ENCODE peak calls at places on chromosomes 1 and 21, in seven cellular contexts. Z is IMR-90, N is trophoblast cell, F is neuronal stem cell, X is mesendoderm, E is H1, A is mesenchymal stem cell. H is an unnamed sample.

GRCh38 chr1:32988665-32989064 is 24.1 kb upstream of the RNF19B start:
- DNase-seq in A (peak), X (no peak), E (no peak), N (no peak), F (no peak), Z (peak), H (no peak)

GRCh38 chr1:4023678-4024077 is 123.6 kb upstream of the C1orf174 start:
- DNase-seq in Z (no peak), E (no peak), F (no peak), X (no peak), A (no peak), N (no peak), H (no peak)

GRCh38 chr1:30601316-30602085 is 121.9 kb downstream of the MATN1 start:
- DNase-seq in Z (no peak), X (peak), N (no peak), A (no peak), E (no peak), F (no peak), H (no peak)

GRCh38 chr1:7614576-7615074 is 156.5 kb upstream of the VAMP3 start:
- DNase-seq in X (no peak), N (no peak), F (no peak), A (no peak), E (no peak), Z (no peak), H (no peak)

GRCh38 chr1:183783342-183783741 is 21.6 kb upstream of the RGL1 start:
- DNase-seq in E (no peak), F (no peak), Z (peak), X (no peak), A (peak), N (no peak), H (no peak)

GRCh38 chr1:200891774-200892157 is 2.9 kb upstream of the INAVA start:
- DNase-seq in Z (no peak), X (peak), E (peak), A (no peak), F (peak), N (peak), H (peak)

GRCh38 chr1:31753623-31754349 is 10.4 kb downstream of the ADGRB2 start:
- DNase-seq in N (no peak), E (no peak), A (no peak), X (no peak), F (no peak), Z (peak), H (no peak)

GRCh38 chr1:46613661-46614603 is 2.7 kb downstream of the MOB3C start:
- DNase-seq in F (peak), X (peak), N (no peak), Z (peak), A (peak), E (peak), H (peak)

GRCh38 chr1:193540511-193540910 is 354.1 kb upstream of the B3GALT2 start:
- DNase-seq in X (peak), N (no peak), E (no peak), A (no peak), Z (no peak), F (no peak), H (no peak)

GRCh38 chr21:45405271-45405818 is 380 bp downstream of the COL18A1 start:
- DNase-seq in F (no peak), N (no peak), Z (peak), A (peak), X (no peak), E (no peak), H (no peak)

GRCh38 chr21:25557170-25557569 is 50.1 kb downstream of the MRPL39 start:
- DNase-seq in F (no peak), N (no peak), A (no peak), Z (peak), X (no peak), E (no peak), H (no peak)

GRCh38 chr1:24743404-24744211 is 1.6 kb upstream of the CLIC4 start:
- DNase-seq in A (peak), Z (peak), N (peak), X (peak), F (no peak), E (no peak), H (peak)

GRCh38 chr1:116373451-116374339 is 651 bp downstream of the ATP1A1 start:
- DNase-seq in N (peak), A (peak), X (peak), Z (peak), F (peak), E (peak), H (peak)

GRCh38 chr1:202964755-202965440 is 2.2 kb downstream of the CYB5R1 start:
- DNase-seq in N (peak), F (no peak), X (peak), E (no peak), Z (peak), A (peak), H (no peak)

GRCh38 chr1:167057297-167057688 is 32.9 kb downstream of the GPA33 start:
- DNase-seq in N (peak), F (peak), X (peak), Z (peak), A (no peak), E (no peak), H (peak)

GRCh38 chr21:38460171-38460742 is 38.0 kb downstream of the ERG start:
- DNase-seq in A (peak), Z (peak), N (no peak), F (no peak), X (no peak), E (no peak), H (no peak)

GRCh38 chr1:192485692-192486436 is 89.7 kb upstream of the RGS1 start:
- DNase-seq in X (no peak), Z (peak), F (no peak), N (no peak), A (peak), E (no peak), H (no peak)

GRCh38 chr1:246750752-246751151 is 26.5 kb downstream of the SCCPDH start:
- DNase-seq in X (no peak), E (no peak), A (no peak), N (no peak), F (no peak), Z (no peak), H (no peak)

GRCh38 chr1:227959325-227959860 is 11.7 kb upstream of the WNT9A start:
- DNase-seq in A (no peak), N (no peak), E (no peak), Z (no peak), F (no peak), X (no peak), H (peak)

GRCh38 chr21:21682172-21682571 is 684.0 kb downstream of the NCAM2 start:
- DNase-seq in Z (peak), N (no peak), A (no peak), X (peak), E (no peak), F (no peak), H (no peak)

GRCh38 chr1:55589656-55590297 is 374.6 kb upstream of the USP24 start:
- DNase-seq in A (no peak), F (no peak), E (no peak), X (no peak), Z (no peak), N (no peak), H (no peak)

GRCh38 chr1:199202331-199202730 is 563.5 kb downstream of the PTPRC start:
- DNase-seq in N (no peak), X (no peak), F (no peak), A (no peak), Z (no peak), E (no peak), H (no peak)

GRCh38 chr1:152983234-152983633 is 647 bp upstream of the SPRR1A start:
- DNase-seq in A (no peak), Z (no peak), F (no peak), N (no peak), X (no peak), E (no peak), H (no peak)

GRCh38 chr1:21680918-21681317 is 11.8 kb upstream of the RAP1GAP start:
- DNase-seq in X (no peak), Z (peak), A (no peak), F (no peak), N (peak), E (peak), H (no peak)

GRCh38 chr21:29406385-29406784 is 107.7 kb downstream of the BACH1 start:
- DNase-seq in F (no peak), E (no peak), X (no peak), A (no peak), Z (no peak), N (no peak), H (no peak)

GRCh38 chr1:246448373-246448772 is 58.7 kb downstream of the SMYD3 start:
- DNase-seq in N (peak), Z (no peak), A (no peak), F (no peak), E (no peak), X (no peak), H (no peak)

GRCh38 chr1:61149010-61149860 is 66.9 kb downstream of the NFIA start:
- DNase-seq in N (peak), X (no peak), F (no peak), E (no peak), A (no peak), Z (no peak), H (no peak)

GRCh38 chr1:118247593-118247992 is 62.6 kb upstream of the SPAG17 start:
- DNase-seq in E (no peak), X (peak), Z (peak), F (no peak), N (no peak), A (peak), H (peak)

GRCh38 chr1:64505232-64505943 is 35.5 kb downstream of the CACHD1 start:
- DNase-seq in A (no peak), F (peak), Z (no peak), N (no peak), E (peak), X (peak), H (peak)

GRCh38 chr1:239739919-239740318 is 351.8 kb upstream of the FMN2 start:
- DNase-seq in X (no peak), N (no peak), F (no peak), Z (no peak), A (no peak), E (no peak), H (no peak)
- H3K4ac ChIP-seq in X (no peak), N (no peak), F (no peak), Z (no peak), A (no peak), E (no peak), H (no peak)

GRCh38 chr1:78718566-78718965 is 68.9 kb downstream of the IFI44 start:
- DNase-seq in X (peak), F (no peak), Z (peak), N (no peak), A (peak), E (no peak), H (no peak)
- H3K4ac ChIP-seq in X (no peak), F (no peak), Z (no peak), N (no peak), A (no peak), E (no peak), H (no peak)

GRCh38 chr1:211685823-211686222 is 10.4 kb upstream of the NEK2 start:
- DNase-seq in A (no peak), Z (no peak), X (no peak), N (no peak), E (no peak), F (no peak), H (no peak)

GRCh38 chr1:211680752-211681327 is 5.4 kb upstream of the NEK2 start:
- DNase-seq in F (peak), N (peak), X (peak), Z (peak), E (no peak), A (peak), H (no peak)

GRCh38 chr1:211684791-211685190 is 9.4 kb upstream of the NEK2 start:
- DNase-seq in N (no peak), A (peak), X (no peak), F (no peak), Z (peak), E (no peak), H (no peak)

GRCh38 chr1:211684331-211684730 is 8.9 kb upstream of the NEK2 start:
- DNase-seq in Z (no peak), A (no peak), X (no peak), E (no peak), N (no peak), F (no peak), H (no peak)

GRCh38 chr1:211683396-211684297 is 8.2 kb upstream of the NEK2 start:
- DNase-seq in A (no peak), N (no peak), F (no peak), E (no peak), Z (no peak), X (no peak), H (no peak)
- H3K4ac ChIP-seq in A (no peak), N (no peak), F (no peak), E (no peak), Z (no peak), X (no peak), H (no peak)

GRCh38 chr1:2783435-2784397 is 17.8 kb downstream of the TTC34 start:
- DNase-seq in A (no peak), F (no peak), X (no peak), N (no peak), E (no peak), Z (no peak), H (no peak)

GRCh38 chr1:2784854-2785630 is 16.5 kb downstream of the TTC34 start:
- DNase-seq in A (no peak), N (no peak), E (no peak), X (no peak), F (no peak), Z (no peak), H (no peak)

GRCh38 chr1:2786329-2787162 is 14.9 kb downstream of the TTC34 start:
- DNase-seq in X (peak), N (no peak), Z (no peak), A (no peak), E (peak), F (peak), H (no peak)

GRCh38 chr1:2787163-2787911 is 14.2 kb downstream of the TTC34 start:
- DNase-seq in E (no peak), Z (no peak), A (no peak), X (no peak), F (no peak), N (no peak), H (no peak)

DNA sequence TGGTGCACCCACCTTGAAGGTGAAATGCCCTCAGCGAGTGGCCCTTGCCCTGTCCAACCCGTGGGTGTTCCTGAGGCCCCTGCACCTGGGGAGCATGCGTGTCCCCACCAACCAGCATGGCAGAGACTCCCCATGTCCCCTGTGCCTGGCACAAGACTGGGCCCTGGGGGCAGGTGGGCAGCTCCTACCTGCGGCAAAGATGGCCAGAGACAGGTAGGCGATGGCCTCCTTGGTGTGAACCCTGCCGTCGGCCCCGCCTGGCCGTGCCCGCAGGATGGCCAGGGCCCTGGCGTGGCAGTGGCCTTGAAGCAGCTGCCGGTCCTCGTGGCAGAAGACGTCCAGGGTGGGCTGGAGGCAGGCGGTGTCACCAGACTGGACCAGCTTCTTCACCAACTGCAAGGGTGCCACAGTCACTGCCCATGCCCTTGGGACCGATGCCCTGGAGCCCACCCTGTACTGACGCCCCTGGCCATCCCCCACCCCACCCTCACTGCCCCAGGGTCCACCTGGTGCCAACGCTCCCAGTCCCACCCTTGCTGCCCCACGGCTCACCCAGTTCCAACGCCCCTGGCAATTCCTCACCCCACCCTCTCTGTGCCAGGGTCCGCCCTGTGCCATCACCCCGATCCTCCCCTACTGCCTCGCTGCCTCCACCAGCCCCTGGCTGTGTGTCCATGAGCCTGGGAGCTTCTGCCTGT is 15.7 kb downstream of the TTC34 start:
- DNase-seq in F (no peak), N (no peak), X (no peak), Z (no peak), E (no peak), A (no peak), H (no peak)
- H3K4ac ChIP-seq in F (peak), N (no peak), X (no peak), Z (no peak), E (no peak), A (no peak), H (no peak)

GRCh38 chr1:18854331-18855025 is 5.0 kb downstream of the TAS1R2 start:
- DNase-seq in A (no peak), N (no peak), F (no peak), X (no peak), E (no peak), Z (no peak), H (no peak)

GRCh38 chr1:18852501-18852900 is 7.0 kb downstream of the TAS1R2 start:
- DNase-seq in A (no peak), N (no peak), F (no peak), E (no peak), X (no peak), Z (no peak), H (no peak)

GRCh38 chr1:18856435-18856834 is 3.0 kb downstream of the TAS1R2 start:
- DNase-seq in Z (no peak), X (no peak), F (no peak), E (no peak), A (no peak), N (no peak), H (no peak)

GRCh38 chr1:18858070-18858688 is 1.3 kb downstream of the TAS1R2 start:
- DNase-seq in X (no peak), N (no peak), A (no peak), F (no peak), Z (no peak), E (no peak), H (no peak)

DNA sequence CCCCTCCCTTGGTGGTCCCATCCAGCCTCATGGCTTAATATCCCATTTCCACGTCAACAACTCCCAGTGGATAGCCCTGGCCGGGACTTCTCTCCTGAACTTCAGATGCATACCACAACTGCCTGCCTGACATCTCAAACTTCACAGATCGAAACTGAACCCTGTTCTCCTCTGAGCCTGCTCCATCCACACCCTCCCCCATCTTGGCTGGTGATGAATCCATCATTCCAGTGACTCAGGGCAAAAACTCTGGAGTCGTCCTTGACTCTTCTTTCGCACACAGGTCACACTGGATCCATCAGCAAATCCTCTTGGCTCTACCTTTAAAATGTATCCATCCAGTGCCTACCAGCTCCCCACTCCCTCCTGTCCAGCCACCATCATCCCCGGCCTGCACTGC is 3.9 kb downstream of the TAS1R2 start:
- DNase-seq in Z (no peak), E (no peak), X (no peak), F (no peak), N (no peak), A (no peak), H (no peak)
- H3K4ac ChIP-seq in Z (no peak), E (no peak), X (no peak), F (no peak), N (no peak), A (no peak), H (no peak)

DNA sequence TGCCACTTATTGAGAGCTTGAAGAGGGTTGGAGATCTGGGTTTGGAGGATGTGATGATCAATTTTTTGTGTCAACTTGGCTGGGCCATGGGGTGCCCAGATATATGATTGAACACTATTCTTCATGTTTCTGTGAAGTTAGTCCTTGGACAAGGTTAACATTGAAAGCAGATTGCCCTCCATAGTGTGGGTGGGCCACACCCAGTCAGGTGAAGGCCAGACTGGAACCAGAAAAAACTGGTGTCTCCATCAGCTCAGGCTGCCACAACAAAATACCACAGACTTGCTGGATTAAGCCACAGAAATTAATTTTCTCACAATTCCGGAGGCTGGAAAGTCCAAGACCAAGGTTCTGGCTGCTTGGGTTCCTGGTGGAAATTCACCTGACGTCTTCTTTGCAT is 7.5 kb downstream of the CLDN14 start:
- DNase-seq in X (no peak), A (no peak), E (no peak), Z (no peak), N (no peak), F (no peak), H (no peak)
- H3K4ac ChIP-seq in X (no peak), A (no peak), E (no peak), Z (no peak), N (no peak), F (no peak), H (no peak)

DNA sequence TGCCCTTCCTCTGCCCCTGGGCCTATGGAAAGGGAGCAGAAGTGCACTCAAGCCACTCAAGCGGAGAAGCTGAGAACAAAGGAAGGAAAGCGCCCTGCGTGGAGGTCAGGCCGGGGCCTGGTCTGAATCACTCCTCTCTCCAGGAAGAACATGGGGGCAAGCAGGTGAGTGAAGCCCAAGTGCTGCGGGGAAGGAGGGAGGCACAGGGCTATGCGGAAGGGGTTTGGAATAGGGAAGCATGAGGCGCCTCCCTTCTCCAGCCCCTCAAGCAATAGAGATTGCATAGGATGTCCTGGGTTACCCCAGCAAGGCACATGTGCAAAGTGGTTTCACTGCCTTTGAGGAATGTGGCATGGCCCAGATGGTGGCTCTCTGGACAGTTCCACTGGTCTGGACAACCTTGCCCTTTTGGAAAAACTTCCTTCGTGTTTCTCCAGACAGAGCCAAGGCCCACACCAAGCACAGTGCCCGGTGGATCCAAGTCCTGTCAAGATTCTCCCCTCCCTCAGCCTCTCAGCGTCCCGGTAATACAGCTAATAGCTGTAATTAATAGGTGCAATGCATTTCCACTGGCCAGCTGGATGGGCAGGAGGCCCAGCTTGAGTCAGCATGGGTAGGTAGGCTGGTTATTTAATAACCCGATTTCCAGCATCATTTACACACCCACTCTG is 13.7 kb downstream of the BLACAT1 start:
- DNase-seq in F (no peak), X (no peak), A (no peak), E (no peak), Z (no peak), N (no peak), H (no peak)
- H3K4ac ChIP-seq in F (no peak), X (no peak), A (no peak), E (no peak), Z (no peak), N (no peak), H (no peak)

GRCh38 chr21:17552410-17552809 is 39.6 kb downstream of the CXADR start:
- DNase-seq in F (no peak), E (no peak), X (no peak), A (no peak), N (no peak), Z (no peak), H (no peak)

GRCh38 chr21:17554120-17554519 is 41.3 kb downstream of the CXADR start:
- DNase-seq in Z (no peak), N (no peak), F (no peak), E (no peak), X (no peak), A (no peak), H (no peak)

GRCh38 chr21:17550671-17551308 is 37.9 kb downstream of the CXADR start:
- DNase-seq in A (no peak), Z (no peak), E (no peak), F (no peak), X (no peak), N (no peak), H (no peak)

GRCh38 chr21:17542371-17542992 is 29.6 kb downstream of the CXADR start:
- DNase-seq in N (no peak), Z (no peak), E (no peak), X (no peak), A (peak), F (no peak), H (no peak)

GRCh38 chr21:17548262-17548661 is 35.4 kb downstream of the CXADR start:
- DNase-seq in N (no peak), X (no peak), A (no peak), Z (peak), E (no peak), F (no peak), H (no peak)
- H3K4ac ChIP-seq in N (no peak), X (no peak), A (no peak), Z (no peak), E (no peak), F (no peak), H (no peak)